ENCODE peak calls at places on chromosomes 2 and 18, in seven cellular contexts. O, G, J, V, I, H and T are unnamed samples.

GRCh38 chr2:73282924-73283544 is 1.2 kb downstream of the FBXO41 start:
- DNase-seq in O (no peak), G (no peak), J (no peak), V (no peak), I (no peak), H (no peak), T (no peak)

GRCh38 chr2:217960351-217960750 is 42.4 kb downstream of the TNS1 start:
- DNase-seq in O (no peak), G (no peak), J (no peak), V (no peak), I (no peak), H (no peak), T (no peak)

GRCh38 chr18:49886891-49887764 is 73.8 kb upstream of the ACAA2 start:
- DNase-seq in O (no peak), G (peak; percentile 56), J (peak; percentile 44), V (no peak), I (peak; percentile 54), H (no peak), T (no peak)

GRCh38 chr2:202278944-202279343 is 13.4 kb downstream of the NOP58 start:
- DNase-seq in O (peak; percentile 80), G (peak; percentile 59), J (no peak), V (peak; percentile 78), I (no peak), H (no peak), T (no peak)

GRCh38 chr2:182435754-182436153 is 8.9 kb upstream of the PDE1A start:
- DNase-seq in O (peak; percentile 54), G (no peak), J (no peak), V (peak; percentile 65), I (no peak), H (no peak), T (no peak)

GRCh38 chr2:205763708-205764501 is 81.6 kb downstream of the NRP2 start:
- DNase-seq in O (peak; percentile 97), G (peak; percentile 93), J (peak; percentile 95), V (peak; percentile 63), I (peak; percentile 98), H (peak; percentile 94), T (peak; percentile 81)

GRCh38 chr2:227378371-227378782 is 729 bp downstream of the TM4SF20 start:
- DNase-seq in O (no peak), G (no peak), J (no peak), V (peak; percentile 45), I (no peak), H (peak; percentile 88), T (no peak)

GRCh38 chr18:45834303-45834702 is 8.8 kb downstream of the SIGLEC15 start:
- DNase-seq in O (no peak), G (no peak), J (no peak), V (no peak), I (no peak), H (no peak), T (no peak)

GRCh38 chr2:96397756-96398525 is 62.4 kb downstream of the NCAPH start:
- DNase-seq in O (no peak), G (no peak), J (no peak), V (no peak), I (no peak), H (no peak), T (no peak)

GRCh38 chr2:112661656-112662305 is 16.0 kb downstream of the SLC20A1 start:
- DNase-seq in O (no peak), G (no peak), J (no peak), V (no peak), I (no peak), H (no peak), T (no peak)

GRCh38 chr18:36867056-36867455 is 38.1 kb downstream of the KIAA1328 start:
- DNase-seq in O (no peak), G (no peak), J (no peak), V (no peak), I (no peak), H (no peak), T (no peak)

GRCh38 chr18:49100226-49100968 is 149.6 kb upstream of the SMAD7 start:
- DNase-seq in O (peak; percentile 61), G (peak; percentile 26), J (no peak), V (peak; percentile 35), I (no peak), H (no peak), T (no peak)

DNA sequence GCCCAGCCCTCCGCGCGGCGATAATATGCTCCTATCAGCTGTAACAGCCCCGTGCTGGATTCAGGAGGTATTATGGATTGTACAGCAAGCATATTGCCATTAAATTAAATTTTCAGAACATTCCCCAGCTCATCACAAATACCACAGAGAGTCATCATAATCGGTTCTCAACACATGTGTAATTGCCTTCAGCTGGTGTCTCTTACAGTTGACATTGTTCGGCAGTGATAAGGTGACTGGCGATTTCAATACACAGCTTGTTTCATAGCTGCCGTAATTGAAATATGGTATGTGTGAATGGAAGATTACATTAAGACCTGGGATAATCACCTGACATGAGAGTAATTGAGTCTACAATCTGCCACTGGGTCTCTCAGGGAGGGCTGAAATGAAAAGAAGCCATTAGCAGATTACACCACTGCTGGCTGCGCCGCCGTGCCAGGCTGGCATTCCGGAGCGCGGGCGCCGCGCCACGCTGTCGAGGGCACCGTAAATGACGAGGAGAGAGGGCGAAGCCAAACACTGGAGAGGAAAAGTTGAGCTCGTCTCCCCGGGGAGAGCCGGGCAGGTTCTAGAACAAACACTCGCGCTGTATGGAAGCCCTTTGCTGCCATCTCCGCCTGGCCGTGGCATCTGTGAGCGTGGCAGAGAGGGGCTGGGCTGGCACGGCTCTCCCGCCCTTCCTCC is 549.3 kb upstream of the SALL3 start:
- DNase-seq in O (no peak), G (no peak), J (no peak), V (no peak), I (no peak), H (no peak), T (no peak)
- H2BK5ac ChIP-seq in O (no peak overlapping the region), G (no peak overlapping the region), J (no peak overlapping the region), V (no peak overlapping the region), I (no peak overlapping the region), H (no peak overlapping the region), T (peak overlapping the region; percentile 7)

GRCh38 chr2:130185896-130186295 is 3.8 kb downstream of the MZT2B start:
- DNase-seq in O (no peak), G (no peak), J (no peak), V (no peak), I (no peak), H (no peak), T (no peak)

GRCh38 chr2:130181338-130181879 is at the start of gene SMPD4:
- DNase-seq in O (peak; percentile 96), G (peak; percentile 97), J (peak; percentile 94), V (peak; percentile 93), I (peak; percentile 99), H (peak; percentile 97), T (peak; percentile 94)

GRCh38 chr2:130186391-130186790 is 4.3 kb downstream of the MZT2B start:
- DNase-seq in O (no peak), G (no peak), J (no peak), V (no peak), I (no peak), H (no peak), T (no peak)

GRCh38 chr2:130185436-130185835 is 3.4 kb downstream of the MZT2B start:
- DNase-seq in O (no peak), G (no peak), J (no peak), V (no peak), I (no peak), H (no peak), T (no peak)

GRCh38 chr2:130183500-130184373 is 1.7 kb downstream of the MZT2B start:
- DNase-seq in O (peak; percentile 19), G (peak; percentile 73), J (no peak), V (peak; percentile 11), I (no peak), H (no peak), T (peak; percentile 37)
- H2BK5ac ChIP-seq in O (no peak overlapping the region), G (no peak overlapping the region), J (no peak overlapping the region), V (no peak overlapping the region), I (no peak overlapping the region), H (no peak overlapping the region), T (peak overlapping the region; percentile 53)

DNA sequence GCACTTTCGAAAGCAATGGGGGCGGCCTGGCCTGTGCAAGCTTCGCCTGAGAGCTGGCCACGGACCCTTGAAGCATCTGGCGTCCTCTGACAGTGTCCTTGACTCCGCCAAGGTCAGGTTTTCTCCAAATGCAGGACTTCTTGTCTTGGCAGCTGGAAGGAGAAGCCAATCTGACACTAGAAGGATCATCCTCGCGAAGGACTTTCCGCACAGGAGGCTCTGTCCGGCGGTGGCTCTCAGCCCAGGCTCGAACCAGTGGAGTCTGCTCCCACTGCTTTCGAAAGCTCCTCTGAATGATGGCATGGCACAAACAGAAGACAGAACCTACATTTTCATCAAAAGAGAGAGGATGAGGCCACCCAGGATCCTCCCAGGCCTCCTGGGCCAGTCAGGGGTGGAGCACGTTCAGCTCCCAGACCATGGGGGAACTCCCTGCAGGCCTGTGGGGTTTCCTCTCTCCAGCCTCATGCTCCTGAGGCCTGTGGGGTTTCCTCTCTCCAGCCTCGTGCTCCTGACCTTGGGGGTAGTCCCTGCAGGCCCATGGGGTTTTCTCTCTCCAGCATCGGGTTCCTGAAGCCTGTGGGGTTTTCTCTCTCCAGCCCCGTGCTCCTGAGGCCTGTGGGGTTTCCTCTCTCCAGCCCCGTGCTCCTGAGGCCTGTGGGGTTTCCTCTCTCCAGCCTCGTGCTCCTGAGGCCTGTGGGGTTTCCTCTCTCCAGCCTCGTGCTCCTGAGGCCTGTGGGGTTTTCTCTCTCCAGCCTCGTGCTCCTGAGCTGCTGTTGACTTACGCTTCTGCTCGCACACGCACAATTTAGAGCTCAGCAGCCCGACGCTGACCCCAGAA is 396.5 kb upstream of the SALL3 start:
- DNase-seq in O (no peak), G (no peak), J (peak; percentile 9), V (no peak), I (no peak), H (no peak), T (no peak)
- H2BK5ac ChIP-seq in O (no peak overlapping the region), G (no peak overlapping the region), J (no peak overlapping the region), V (no peak overlapping the region), I (no peak overlapping the region), H (no peak overlapping the region), T (no peak overlapping the region)

GRCh38 chr2:26854283-26854827 is 6.4 kb downstream of the DPYSL5 start:
- DNase-seq in O (no peak), G (no peak), J (no peak), V (no peak), I (no peak), H (no peak), T (no peak)
- H2BK5ac ChIP-seq in O (no peak overlapping the region), G (no peak overlapping the region), J (no peak overlapping the region), V (no peak overlapping the region), I (no peak overlapping the region), H (no peak overlapping the region), T (no peak overlapping the region)